ENCODE peak calls at places on chromosomes 12 and 14, in six cellular contexts. N is endothelial cell of umbilical vein; O is effector CD8-positive, alpha-beta T cell; L is fibroblast of the conjunctiva; F is NCI-H1417; U is esophagus squamous epithelium. X is an unnamed sample.

GRCh38 chr12:31342314-31342713 is 16.4 kb upstream of the SINHCAF start:
- DNase-seq in U (no peak), N (no peak), O (no peak), F (no peak), L (no peak), X (no peak)

GRCh38 chr12:106586535-106586802 is 3.7 kb downstream of the RFX4 start:
- DNase-seq in L (no peak), O (no peak), F (no peak), N (no peak), U (no peak), X (peak)

GRCh38 chr14:57293851-57294837 is 25.4 kb downstream of the AP5M1 start:
- DNase-seq in F (peak), N (peak), U (no peak), O (no peak), L (no peak), X (no peak)

GRCh38 chr12:28172434-28173030 is 17.7 kb upstream of the CCDC91 start:
- DNase-seq in L (peak), F (peak), N (peak), U (no peak), O (no peak), X (peak)

GRCh38 chr14:76924363-76925151 is 98.3 kb downstream of the LRRC74A start:
- DNase-seq in F (peak), L (no peak), O (peak), U (no peak), N (no peak), X (no peak)

GRCh38 chr12:133217219-133217618 is 18.5 kb downstream of the ANHX start:
- DNase-seq in U (no peak), F (no peak), L (no peak), N (no peak), O (no peak), X (no peak)

GRCh38 chr12:109693160-109693559 is 20.5 kb upstream of the FAM222A start:
- DNase-seq in U (no peak), O (no peak), F (no peak), N (no peak), L (no peak), X (no peak)

GRCh38 chr12:51238037-51238509 is 553 bp upstream of the DAZAP2 start:
- DNase-seq in N (no peak), O (peak), L (no peak), F (no peak), U (no peak), X (no peak)

GRCh38 chr14:60649815-60650381 is 621 bp upstream of the SIX1 start:
- DNase-seq in N (no peak), O (no peak), U (no peak), F (peak), L (no peak), X (peak)

GRCh38 chr12:56206373-56207166 is 15.2 kb downstream of the RNF41 start:
- DNase-seq in L (peak), F (peak), N (peak), O (peak), U (no peak), X (peak)

GRCh38 chr12:6868211-6869048 is 1.1 kb downstream of the TPI1 start:
- DNase-seq in O (no peak), U (no peak), N (no peak), L (no peak), F (peak), X (no peak)

X was measured in Daoy.